ENCODE peak calls at places on chromosomes 11 and 22, in five cellular contexts. J is RWPE1, O is left lung, X is type B pancreatic cell, N is A549. H is an unnamed sample.

GRCh38 chr11:69201764-69202370 is 46.1 kb downstream of the SMIM38 start:
- DNase-seq in J (no peak), O (no peak), X (peak), N (no peak), H (no peak)

GRCh38 chr22:19448739-19449421 is 1.4 kb upstream of the C22orf39 start:
- DNase-seq in J (no peak), O (no peak), X (no peak), N (no peak), H (no peak)

GRCh38 chr11:8757047-8757446 is 74.5 kb downstream of the RPL27A start:
- DNase-seq in J (peak), O (no peak), X (no peak), N (no peak), H (peak)

GRCh38 chr11:121575250-121575962 is 122.6 kb upstream of the SORL1-AS1 start:
- DNase-seq in J (no peak), O (peak), X (no peak), N (no peak), H (no peak)

GRCh38 chr11:67452141-67452952 is at the start of gene GPR152:
- DNase-seq in J (no peak), O (peak), X (no peak), N (no peak), H (no peak)

GRCh38 chr22:48937032-48937639 is 890.5 kb downstream of the BRD1 start:
- DNase-seq in J (no peak), O (no peak), X (peak), N (no peak), H (no peak)

GRCh38 chr22:20084547-20085413 is 4.7 kb downstream of the DGCR8 start:
- DNase-seq in J (no peak), O (peak), X (no peak), N (no peak), H (no peak)

GRCh38 chr22:36237462-36238347 is 1.6 kb downstream of the APOL2 start:
- DNase-seq in J (no peak), O (no peak), X (no peak), N (no peak), H (no peak)

GRCh38 chr11:63870351-63871197 is 31.7 kb downstream of the MARK2 start:
- DNase-seq in J (no peak), O (no peak), X (no peak), N (no peak), H (no peak)

GRCh38 chr22:17633217-17633997 is 4.9 kb upstream of the ATP6V1E1 start:
- DNase-seq in J (peak), O (no peak), X (no peak), N (peak), H (peak)

GRCh38 chr11:133713406-133713805 is 131.9 kb downstream of the SPATA19 start:
- DNase-seq in J (no peak), O (no peak), X (no peak), N (no peak), H (no peak)

GRCh38 chr11:120178441-120179070 is 32.3 kb upstream of the OAF start:
- DNase-seq in J (no peak), O (no peak), X (peak), N (no peak), H (peak)

GRCh38 chr11:6655790-6656580 is at the start of gene DCHS1:
- DNase-seq in J (no peak), O (peak), X (peak), N (no peak), H (no peak)

GRCh38 chr11:118091690-118092089 is 4.9 kb upstream of the SMIM35 start:
- DNase-seq in J (no peak), O (no peak), X (no peak), N (no peak), H (no peak)

GRCh38 chr22:45544588-45545170 is 42.0 kb downstream of the FBLN1 start:
- DNase-seq in J (no peak), O (peak), X (no peak), N (no peak), H (no peak)

GRCh38 chr22:46660604-46661201 is 40.5 kb downstream of the GRAMD4 start:
- DNase-seq in J (no peak), O (peak), X (no peak), N (no peak), H (no peak)

GRCh38 chr11:131684111-131685060 is 314.0 kb downstream of the NTM start:
- DNase-seq in J (no peak), O (no peak), X (peak), N (no peak), H (no peak)

GRCh38 chr22:43113516-43114251 is 3.1 kb downstream of the BIK start:
- DNase-seq in J (no peak), O (no peak), X (no peak), N (no peak), H (no peak)

GRCh38 chr11:11265994-11266606 is 87.0 kb downstream of the CSNK2A3 start:
- DNase-seq in J (peak), O (no peak), X (no peak), N (peak), H (no peak)

GRCh38 chr11:66853242-66854229 is 3.3 kb upstream of the LRFN4 start:
- DNase-seq in J (no peak), O (peak), X (no peak), N (no peak), H (no peak)

GRCh38 chr11:118998822-118999221 is 884 bp downstream of the CENATAC start:
- DNase-seq in J (peak), O (no peak), X (no peak), N (peak), H (peak)

GRCh38 chr11:40281055-40281580 is 1178.3 kb downstream of the LRRC4C start:
- DNase-seq in J (no peak), O (no peak), X (no peak), N (no peak), H (no peak)

GRCh38 chr22:19287889-19288288 is 3.6 kb downstream of the CLTCL1 start:
- DNase-seq in J (no peak), O (no peak), X (peak), N (peak), H (peak)

GRCh38 chr22:31313366-31314147 is 21.3 kb upstream of the PIK3IP1 start:
- DNase-seq in J (peak), O (no peak), X (no peak), N (peak), H (peak)

GRCh38 chr11:130679247-130679646 is 230.8 kb downstream of the ADAMTS15 start:
- DNase-seq in J (no peak), O (no peak), X (no peak), N (peak), H (no peak)

GRCh38 chr11:49208006-49208721 is at the start of gene FOLH1:
- DNase-seq in J (peak), O (peak), X (no peak), N (no peak), H (no peak)

GRCh38 chr11:88454881-88455280 is 117.3 kb upstream of the CTSC start:
- DNase-seq in J (peak), O (no peak), X (no peak), N (no peak), H (peak)

GRCh38 chr11:72777755-72778278 is 16.0 kb downstream of the STARD10 start:
- DNase-seq in J (no peak), O (no peak), X (no peak), N (no peak), H (no peak)

GRCh38 chr22:17164392-17165024 is 5.4 kb upstream of the HDHD5 start:
- DNase-seq in J (no peak), O (no peak), X (no peak), N (peak), H (no peak)

GRCh38 chr22:49079027-49079725 is 748.5 kb downstream of the BRD1 start:
- DNase-seq in J (no peak), O (no peak), X (no peak), N (no peak), H (no peak)

GRCh38 chr22:46547883-46548244 is 10.4 kb upstream of the CELSR1 start:
- DNase-seq in J (no peak), O (peak), X (no peak), N (no peak), H (peak)

GRCh38 chr22:43154887-43155536 is 3.7 kb downstream of the TSPO start:
- DNase-seq in J (no peak), O (peak), X (no peak), N (no peak), H (no peak)

GRCh38 chr22:20430641-20431519 is 6.7 kb downstream of the SCARF2 start:
- DNase-seq in J (peak), O (peak), X (no peak), N (peak), H (no peak)

GRCh38 chr11:113372317-113372716 is 15.3 kb upstream of the ANKK1 start:
- DNase-seq in J (no peak), O (no peak), X (no peak), N (no peak), H (no peak)

GRCh38 chr11:17098632-17099031 is 21.2 kb upstream of the RPS13 start:
- DNase-seq in J (no peak), O (no peak), X (no peak), N (no peak), H (no peak)

GRCh38 chr11:104572279-104572678 is 326.0 kb downstream of the CASP12 start:
- DNase-seq in J (no peak), O (no peak), X (no peak), N (no peak), H (no peak)

GRCh38 chr11:17972987-17973386 is 39.9 kb downstream of the SERGEF start:
- DNase-seq in J (peak), O (no peak), X (no peak), N (peak), H (peak)

GRCh38 chr22:31044262-31044861 is 36.8 kb upstream of the SMTN start:
- DNase-seq in J (no peak), O (no peak), X (no peak), N (no peak), H (no peak)

GRCh38 chr11:126544311-126545056 is 189.0 kb downstream of the ST3GAL4 start:
- DNase-seq in J (no peak), O (no peak), X (no peak), N (no peak), H (no peak)

GRCh38 chr11:116171271-116172140 is 601.3 kb downstream of the BUD13 start:
- DNase-seq in J (no peak), O (no peak), X (peak), N (no peak), H (no peak)

GRCh38 chr11:116172156-116172555 is 600.6 kb downstream of the BUD13 start:
- DNase-seq in J (no peak), O (no peak), X (peak), N (no peak), H (no peak)

GRCh38 chr11:116169776-116170175 is 603.0 kb downstream of the BUD13 start:
- DNase-seq in J (no peak), O (no peak), X (peak), N (no peak), H (no peak)

GRCh38 chr11:116168459-116168787 is 604.4 kb downstream of the BUD13 start:
- DNase-seq in J (no peak), O (no peak), X (no peak), N (no peak), H (no peak)

GRCh38 chr11:116170526-116171120 is 602.2 kb downstream of the BUD13 start:
- DNase-seq in J (no peak), O (no peak), X (peak), N (no peak), H (no peak)
- TF ChIP-seq CTCF in J (no peak), O (no peak), X (peak), N (no peak), H (no peak)

GRCh38 chr11:2870955-2871720 is 14.4 kb downstream of the CDKN1C start:
- DNase-seq in J (no peak), O (no peak), X (no peak), N (no peak), H (no peak)
- TF ChIP-seq CTCF in J (no peak), O (no peak), X (no peak), N (no peak), H (peak)

GRCh38 chr11:26843539-26843938 is 121.7 kb upstream of the SLC5A12 start:
- DNase-seq in J (no peak), O (no peak), X (no peak), N (no peak), H (no peak)

GRCh38 chr11:26847977-26848376 is 126.1 kb upstream of the SLC5A12 start:
- DNase-seq in J (no peak), O (no peak), X (no peak), N (no peak), H (no peak)

GRCh38 chr11:26847459-26847858 is 125.6 kb upstream of the SLC5A12 start:
- DNase-seq in J (no peak), O (no peak), X (no peak), N (no peak), H (no peak)

GRCh38 chr11:26844963-26845362 is 123.1 kb upstream of the SLC5A12 start:
- DNase-seq in J (no peak), O (no peak), X (no peak), N (no peak), H (no peak)

GRCh38 chr11:26846222-26846621 is 124.4 kb upstream of the SLC5A12 start:
- DNase-seq in J (no peak), O (no peak), X (no peak), N (no peak), H (no peak)
- TF ChIP-seq CTCF in J (no peak), O (no peak), X (no peak), N (no peak), H (no peak)

DNA sequence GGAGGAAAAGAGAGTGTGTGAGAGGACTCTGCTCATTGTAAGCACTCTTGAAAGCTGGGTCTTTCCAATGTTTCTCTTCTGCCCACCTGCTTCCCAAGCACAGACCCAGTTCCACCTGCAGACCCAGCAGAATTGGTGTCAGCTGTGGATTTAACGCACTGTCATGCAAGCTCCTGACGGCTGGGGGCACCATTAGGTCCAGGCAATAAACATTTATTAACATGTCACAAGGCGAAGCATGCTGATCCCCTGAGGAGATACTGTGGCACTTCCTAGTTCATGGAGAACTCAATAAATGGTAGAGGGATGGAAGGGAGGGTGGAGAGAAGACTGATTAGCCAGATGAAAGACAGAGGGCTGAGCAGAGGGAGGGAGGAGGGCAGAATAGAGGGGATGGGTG is 68.3 kb upstream of the TSPAN18 start:
- DNase-seq in J (no peak), O (no peak), X (no peak), N (peak), H (peak)
- TF ChIP-seq CTCF in J (no peak), O (no peak), X (peak), N (no peak), H (peak)

GRCh38 chr11:78048561-78048960 is 15.1 kb upstream of the THRSP start:
- DNase-seq in J (no peak), O (no peak), X (no peak), N (no peak), H (no peak)
- TF ChIP-seq CTCF in J (no peak), O (no peak), X (no peak), N (no peak), H (peak)

GRCh38 chr11:60887531-60887930 is 18.9 kb downstream of the PRPF19 start:
- DNase-seq in J (no peak), O (no peak), X (no peak), N (peak), H (peak)
- TF ChIP-seq CTCF in J (no peak), O (peak), X (peak), N (peak), H (peak)

H was measured in HFFc6.